ENCODE peak calls at places on chromosomes 5 and 9, in four cellular contexts. X, Z, G and F are unnamed samples.
A peak's percentile ranks its signal among the peaks of the same experiment; 100 is the strongest.

GRCh38 chr9:119318371-119318770 is 50.9 kb downstream of the BRINP1 start:
- DNase-seq in X (no peak), Z (no peak), G (no peak), F (no peak)

GRCh38 chr5:143314664-143315063 is 88.8 kb downstream of the NR3C1 start:
- DNase-seq in X (no peak), Z (no peak), G (no peak), F (no peak)

GRCh38 chr5:134647750-134648424 is 698 bp upstream of the SEC24A start:
- DNase-seq in X (no peak), Z (no peak), G (no peak), F (no peak)

GRCh38 chr9:87766697-87767096 is 40.8 kb downstream of the CTSL start:
- DNase-seq in X (no peak), Z (no peak), G (no peak), F (no peak)

GRCh38 chr9:131096490-131097258 is at the start of gene AIF1L:
- DNase-seq in X (peak; percentile 18), Z (no peak), G (no peak), F (no peak)

GRCh38 chr5:180605554-180606214 is 14.4 kb upstream of the SCGB3A1 start:
- DNase-seq in X (peak; percentile 68), Z (peak; percentile 72), G (no peak), F (peak; percentile 80)

GRCh38 chr9:128001411-128002298 is 20.9 kb upstream of the EEIG1 start:
- DNase-seq in X (no peak), Z (no peak), G (no peak), F (no peak)

GRCh38 chr5:132069561-132069960 is 4.0 kb upstream of the CSF2 start:
- DNase-seq in X (no peak), Z (peak; percentile 62), G (no peak), F (no peak)

GRCh38 chr9:87597710-87598200 is 100.1 kb downstream of the DAPK1 start:
- DNase-seq in X (no peak), Z (no peak), G (no peak), F (no peak)

GRCh38 chr9:135908334-135909204 is 1.2 kb upstream of the CAMSAP1 start:
- DNase-seq in X (no peak), Z (peak; percentile 70), G (peak; percentile 40), F (no peak)

GRCh38 chr5:83914199-83914598 is 193.5 kb upstream of the HAPLN1 start:
- DNase-seq in X (no peak), Z (no peak), G (no peak), F (no peak)

GRCh38 chr5:55231476-55232193 is 1.8 kb downstream of the CCNO start:
- DNase-seq in X (peak; percentile 30), Z (no peak), G (peak; percentile 44), F (no peak)

GRCh38 chr5:175884214-175884613 is 12.8 kb downstream of the CPLX2 start:
- DNase-seq in X (no peak), Z (no peak), G (no peak), F (no peak)

GRCh38 chr5:179618923-179619554 is 4.4 kb downstream of the HNRNPH1 start:
- DNase-seq in X (no peak), Z (no peak), G (peak; percentile 31), F (no peak)

GRCh38 chr9:90053027-90053426 is 448.2 kb downstream of the GADD45G start:
- DNase-seq in X (peak; percentile 19), Z (no peak), G (no peak), F (no peak)

GRCh38 chr5:89128097-89128496 is 245.1 kb upstream of the MEF2C start:
- DNase-seq in X (no peak), Z (no peak), G (no peak), F (no peak)

GRCh38 chr9:131449276-131449675 is 53.4 kb upstream of the POMT1 start:
- DNase-seq in X (no peak), Z (no peak), G (no peak), F (no peak)

GRCh38 chr5:32710859-32711692 is at the start of gene NPR3:
- DNase-seq in X (no peak), Z (no peak), G (peak; percentile 50), F (no peak)

GRCh38 chr5:88929385-88929784 is 46.4 kb upstream of the MEF2C start:
- DNase-seq in X (no peak), Z (no peak), G (no peak), F (no peak)

GRCh38 chr5:74290634-74291033 is 349.9 kb downstream of the ENC1 start:
- DNase-seq in X (peak; percentile 16), Z (no peak), G (no peak), F (no peak)

GRCh38 chr5:107476783-107477182 is 194.0 kb downstream of the EFNA5 start:
- DNase-seq in X (peak; percentile 22), Z (no peak), G (no peak), F (peak; percentile 27)

GRCh38 chr5:119302449-119302848 is 53.4 kb upstream of the TNFAIP8 start:
- DNase-seq in X (no peak), Z (no peak), G (no peak), F (no peak)
- H3K9me3 ChIP-seq in X (no peaks in the 10 kb centered on the region), Z (no peaks in the 10 kb centered on the region), G (no peaks in the 10 kb centered on the region), F (no peaks in the 10 kb centered on the region)

DNA sequence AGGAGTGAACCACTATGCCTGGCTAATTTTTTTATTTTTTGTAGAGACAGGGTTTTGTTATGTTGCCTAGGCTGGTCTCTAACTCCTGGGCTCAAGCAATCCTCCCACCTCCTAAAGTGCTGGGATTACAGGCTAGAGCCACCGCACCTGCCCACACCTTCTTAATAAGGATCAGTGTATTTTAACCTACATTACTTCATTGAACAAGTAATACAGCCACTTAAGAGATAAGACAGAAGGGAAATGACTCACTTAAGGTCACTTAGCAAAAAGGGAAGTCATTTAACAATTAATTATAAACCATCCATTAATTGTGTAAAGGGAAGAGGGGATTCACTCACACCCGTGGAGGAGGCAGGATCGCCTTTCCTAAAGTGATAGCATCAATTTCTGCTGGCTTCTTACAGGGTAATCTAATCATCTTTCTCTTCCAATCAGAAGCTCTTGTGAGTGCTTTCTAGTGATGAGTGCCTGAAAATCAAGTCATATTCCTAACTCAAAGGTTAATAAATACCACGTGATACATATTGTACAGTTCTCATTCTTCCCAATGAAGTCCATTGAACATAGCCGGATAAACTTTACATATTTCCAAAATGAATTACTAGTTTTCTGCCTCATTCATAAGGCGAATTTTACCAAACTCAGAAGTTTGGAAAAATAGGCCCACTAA is 3.5 kb downstream of the FBXW11 start:
- DNase-seq in X (no peak), Z (no peak), G (no peak), F (no peak)
- H3K4me1 ChIP-seq in X (peaks cover 8% of the 10 kb centered on the region), Z (peaks cover 60% of the 10 kb centered on the region), G (peaks cover 11% of the 10 kb centered on the region), F (peaks cover 66% of the 10 kb centered on the region)

GRCh38 chr5:53712327-53712726 is 151.9 kb downstream of the NDUFS4 start:
- DNase-seq in X (no peak), Z (no peak), G (no peak), F (no peak)
- H3K9me3 ChIP-seq in X (peaks cover 26% of the 10 kb centered on the region), Z (peaks cover 63% of the 10 kb centered on the region), G (no peaks in the 10 kb centered on the region), F (no peaks in the 10 kb centered on the region)

DNA sequence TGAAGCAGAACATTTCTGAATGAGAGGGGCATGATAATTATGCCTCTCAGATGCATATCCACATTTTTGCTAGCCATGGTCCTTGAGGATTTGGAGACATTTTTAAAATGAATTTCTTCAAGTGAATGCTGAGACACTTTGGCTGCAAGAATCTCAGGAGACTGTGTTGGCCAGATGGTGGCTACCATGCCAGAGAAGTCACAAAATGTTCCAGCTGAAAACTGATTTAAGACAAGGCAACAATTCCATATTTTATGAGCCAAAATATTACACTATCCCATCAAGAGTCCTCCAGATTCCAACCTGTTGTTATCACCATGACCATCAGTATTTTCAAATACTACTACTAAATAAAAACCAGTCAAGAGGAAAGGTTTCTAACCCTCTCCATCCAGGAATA is 859.5 kb upstream of the DMAC1 start:
- DNase-seq in X (no peak), Z (no peak), G (no peak), F (no peak)
- H3K4me1 ChIP-seq in X (no peaks in the 10 kb centered on the region), Z (no peaks in the 10 kb centered on the region), G (no peaks in the 10 kb centered on the region), F (no peaks in the 10 kb centered on the region)

GRCh38 chr5:50365615-50366251 is 75.4 kb downstream of the EMB start:
- DNase-seq in X (no peak), Z (no peak), G (no peak), F (no peak)
- H3K9me3 ChIP-seq in X (peaks cover 12% of the 10 kb centered on the region), Z (peaks cover 21% of the 10 kb centered on the region), G (no peaks in the 10 kb centered on the region), F (no peaks in the 10 kb centered on the region)

GRCh38 chr5:133327946-133328401 is 276.2 kb downstream of the HSPA4 start:
- DNase-seq in X (no peak), Z (peak; percentile 32), G (no peak), F (no peak)
- H3K4me1 ChIP-seq in X (no peaks in the 10 kb centered on the region), Z (no peaks in the 10 kb centered on the region), G (no peaks in the 10 kb centered on the region), F (no peaks in the 10 kb centered on the region)